ENCODE peak calls at places on chromosomes 13 and 19, in ten cellular contexts. One of them, this sample, is unnamed.
A peak's percentile ranks its signal among the peaks of the same experiment; 100 is the strongest.

GRCh38 chr13:74322562-74322961 is 188.4 kb upstream of the KLF12 start:
- DNase-seq in iPS-NIHi11: no peak
- DNase-seq in immature natural killer cell: no peak
- DNase-seq in cerebellum: no peak
- DNase-seq in EL: no peak
- DNase-seq in AG09309: no peak
- DNase-seq in hypothalamus: no peak
- DNase-seq in fibroblast of the aortic adventitia: no peak
- DNase-seq in neuronal stem cell: no peak
- DNase-seq in endodermal cell: no peak
- DNase-seq in this sample: no peak

GRCh38 chr19:29804493-29804892 is 7.3 kb upstream of the CCNE1 start:
- DNase-seq in immature natural killer cell: no peak
- DNase-seq in AG09309: no peak
- DNase-seq in endodermal cell: no peak
- DNase-seq in EL: no peak
- DNase-seq in cerebellum: no peak
- DNase-seq in fibroblast of the aortic adventitia: no peak
- DNase-seq in hypothalamus: no peak
- DNase-seq in neuronal stem cell: no peak
- DNase-seq in iPS-NIHi11: no peak
- DNase-seq in this sample: no peak

GRCh38 chr19:49125025-49125731 is 5.8 kb downstream of the PPFIA3 start:
- DNase-seq in iPS-NIHi11: peak; percentile 40
- DNase-seq in hypothalamus: no peak
- DNase-seq in fibroblast of the aortic adventitia: no peak
- DNase-seq in cerebellum: no peak
- DNase-seq in AG09309: no peak
- DNase-seq in neuronal stem cell: no peak
- DNase-seq in immature natural killer cell: no peak
- DNase-seq in endodermal cell: peak; percentile 75
- DNase-seq in EL: no peak
- DNase-seq in this sample: peak; percentile 30

GRCh38 chr13:40651866-40652587 is 14.4 kb downstream of the FOXO1 start:
- DNase-seq in immature natural killer cell: no peak
- DNase-seq in iPS-NIHi11: no peak
- DNase-seq in EL: no peak
- DNase-seq in endodermal cell: peak; percentile 81
- DNase-seq in hypothalamus: no peak
- DNase-seq in fibroblast of the aortic adventitia: no peak
- DNase-seq in AG09309: no peak
- DNase-seq in cerebellum: no peak
- DNase-seq in neuronal stem cell: no peak
- DNase-seq in this sample: no peak

GRCh38 chr13:35470671-35471465 is 5.6 kb downstream of the MAB21L1 start:
- DNase-seq in cerebellum: peak; percentile 81
- DNase-seq in iPS-NIHi11: peak; percentile 69
- DNase-seq in neuronal stem cell: peak; percentile 71
- DNase-seq in fibroblast of the aortic adventitia: peak; percentile 53
- DNase-seq in AG09309: no peak
- DNase-seq in immature natural killer cell: no peak
- DNase-seq in hypothalamus: peak; percentile 22
- DNase-seq in EL: peak; percentile 80
- DNase-seq in endodermal cell: peak; percentile 86
- DNase-seq in this sample: peak; percentile 95

GRCh38 chr13:102968572-102969228 is 97.5 kb downstream of the SLC10A2 start:
- DNase-seq in EL: no peak
- DNase-seq in cerebellum: no peak
- DNase-seq in hypothalamus: no peak
- DNase-seq in neuronal stem cell: no peak
- DNase-seq in endodermal cell: no peak
- DNase-seq in immature natural killer cell: no peak
- DNase-seq in fibroblast of the aortic adventitia: no peak
- DNase-seq in AG09309: no peak
- DNase-seq in iPS-NIHi11: no peak
- DNase-seq in this sample: no peak

GRCh38 chr13:107807306-107808073 is 407.8 kb downstream of the LIG4 start:
- DNase-seq in immature natural killer cell: no peak
- DNase-seq in iPS-NIHi11: no peak
- DNase-seq in EL: no peak
- DNase-seq in fibroblast of the aortic adventitia: peak; percentile 11
- DNase-seq in AG09309: no peak
- DNase-seq in hypothalamus: no peak
- DNase-seq in neuronal stem cell: no peak
- DNase-seq in cerebellum: no peak
- DNase-seq in endodermal cell: no peak
- DNase-seq in this sample: no peak

GRCh38 chr19:21482863-21483276 is 22.5 kb upstream of the ZNF429 start:
- DNase-seq in cerebellum: no peak
- DNase-seq in iPS-NIHi11: peak; percentile 73
- DNase-seq in hypothalamus: no peak
- DNase-seq in fibroblast of the aortic adventitia: peak; percentile 22
- DNase-seq in neuronal stem cell: no peak
- DNase-seq in immature natural killer cell: peak; percentile 33
- DNase-seq in endodermal cell: peak; percentile 80
- DNase-seq in AG09309: no peak
- DNase-seq in EL: peak; percentile 7
- DNase-seq in this sample: peak; percentile 31

GRCh38 chr13:51727634-51728274 is 76.2 kb downstream of the DHRS12 start:
- DNase-seq in neuronal stem cell: no peak
- DNase-seq in EL: no peak
- DNase-seq in fibroblast of the aortic adventitia: no peak
- DNase-seq in AG09309: no peak
- DNase-seq in immature natural killer cell: no peak
- DNase-seq in hypothalamus: no peak
- DNase-seq in cerebellum: no peak
- DNase-seq in endodermal cell: no peak
- DNase-seq in iPS-NIHi11: no peak
- DNase-seq in this sample: no peak

GRCh38 chr13:94849254-94849653 is 136.9 kb upstream of the SOX21 start:
- DNase-seq in iPS-NIHi11: no peak
- DNase-seq in EL: no peak
- DNase-seq in endodermal cell: no peak
- DNase-seq in neuronal stem cell: no peak
- DNase-seq in hypothalamus: no peak
- DNase-seq in fibroblast of the aortic adventitia: no peak
- DNase-seq in immature natural killer cell: no peak
- DNase-seq in AG09309: no peak
- DNase-seq in cerebellum: no peak
- DNase-seq in this sample: no peak

GRCh38 chr13:60402022-60402421 is 5.0 kb downstream of the TDRD3 start:
- DNase-seq in EL: peak; percentile 1
- DNase-seq in hypothalamus: no peak
- DNase-seq in fibroblast of the aortic adventitia: no peak
- DNase-seq in immature natural killer cell: no peak
- DNase-seq in iPS-NIHi11: no peak
- DNase-seq in neuronal stem cell: no peak
- DNase-seq in cerebellum: no peak
- DNase-seq in endodermal cell: no peak
- DNase-seq in AG09309: no peak
- DNase-seq in this sample: no peak

GRCh38 chr13:29511980-29512379 is 83.5 kb downstream of the SLC7A1 start:
- DNase-seq in iPS-NIHi11: no peak
- DNase-seq in immature natural killer cell: no peak
- DNase-seq in AG09309: peak; percentile 69
- DNase-seq in endodermal cell: no peak
- DNase-seq in fibroblast of the aortic adventitia: peak; percentile 92
- DNase-seq in neuronal stem cell: no peak
- DNase-seq in cerebellum: no peak
- DNase-seq in EL: no peak
- DNase-seq in hypothalamus: no peak
- DNase-seq in this sample: no peak

GRCh38 chr13:111212517-111212873 is 97.4 kb downstream of the ARHGEF7 start:
- DNase-seq in EL: no peak
- DNase-seq in neuronal stem cell: no peak
- DNase-seq in hypothalamus: no peak
- DNase-seq in endodermal cell: no peak
- DNase-seq in iPS-NIHi11: no peak
- DNase-seq in immature natural killer cell: no peak
- DNase-seq in cerebellum: no peak
- DNase-seq in fibroblast of the aortic adventitia: no peak
- DNase-seq in AG09309: no peak
- DNase-seq in this sample: no peak

GRCh38 chr19:47511681-47512080 is 3.2 kb downstream of the NAPA start:
- DNase-seq in cerebellum: peak; percentile 67
- DNase-seq in immature natural killer cell: no peak
- DNase-seq in fibroblast of the aortic adventitia: peak; percentile 26
- DNase-seq in hypothalamus: no peak
- DNase-seq in neuronal stem cell: no peak
- DNase-seq in iPS-NIHi11: no peak
- DNase-seq in AG09309: no peak
- DNase-seq in EL: no peak
- DNase-seq in endodermal cell: peak; percentile 39
- DNase-seq in this sample: no peak

GRCh38 chr13:97466782-97467181 is 32.8 kb downstream of the RAP2A start:
- DNase-seq in fibroblast of the aortic adventitia: no peak
- DNase-seq in iPS-NIHi11: no peak
- DNase-seq in neuronal stem cell: no peak
- DNase-seq in EL: no peak
- DNase-seq in endodermal cell: no peak
- DNase-seq in hypothalamus: no peak
- DNase-seq in cerebellum: no peak
- DNase-seq in AG09309: no peak
- DNase-seq in immature natural killer cell: no peak
- DNase-seq in this sample: no peak

GRCh38 chr13:28429685-28430290 is 65.1 kb downstream of the FLT1 start:
- DNase-seq in neuronal stem cell: no peak
- DNase-seq in EL: no peak
- DNase-seq in AG09309: no peak
- DNase-seq in iPS-NIHi11: peak; percentile 37
- DNase-seq in hypothalamus: no peak
- DNase-seq in immature natural killer cell: no peak
- DNase-seq in endodermal cell: peak; percentile 86
- DNase-seq in cerebellum: no peak
- DNase-seq in fibroblast of the aortic adventitia: no peak
- DNase-seq in this sample: no peak